ENCODE peak calls at places on chromosomes 13 and 19, in eight cellular contexts. A is naive B cell; L is NCI-H1105; Z is SW 1271; F is neural crest cell; J is stimulated activated CD8-positive, alpha-beta memory T cell treated with anti-CD3 and anti-CD28 coated beads, Interleukin-12 subunit alpha, Interleukin-12 subunit beta, amount 100 ng/mL, for 4 hours; K is stomach; N is astrocyte of the spinal cord. V is an unnamed sample.

GRCh38 chr13:37485766-37486165 is 112.8 kb downstream of the POSTN start:
- DNase-seq in Z (no peak), L (no peak), A (no peak), F (no peak), K (no peak), N (peak; percentile 27), J (no peak), V (no peak)

GRCh38 chr19:31185261-31185660 is 164.0 kb downstream of the TSHZ3 start:
- DNase-seq in J (no peak), K (no peak), L (no peak), F (no peak), Z (no peak), A (no peak), N (no peak), V (no peak)

GRCh38 chr19:14515501-14516047 is 2.6 kb downstream of the DNAJB1 start:
- DNase-seq in N (no peak), K (no peak), J (no peak), L (no peak), F (no peak), A (no peak), Z (no peak), V (no peak)

GRCh38 chr13:76983676-76984075 is 8.2 kb upstream of the CLN5 start:
- DNase-seq in A (no peak), Z (no peak), K (no peak), F (no peak), N (no peak), J (no peak), L (no peak), V (no peak)

GRCh38 chr19:16778796-16779411 is 50.3 kb upstream of the SIN3B start:
- DNase-seq in A (peak; percentile 34), L (peak; percentile 12), Z (no peak), J (peak; percentile 1), K (peak; percentile 37), F (peak; percentile 46), N (peak; percentile 55), V (no peak)

GRCh38 chr19:16945364-16945714 is 56.5 kb downstream of the F2RL3 start:
- DNase-seq in K (no peak), A (no peak), Z (no peak), F (no peak), L (no peak), N (no peak), J (no peak), V (no peak)

GRCh38 chr13:41610426-41610825 is 153.1 kb downstream of the RGCC start:
- DNase-seq in F (no peak), A (no peak), J (no peak), Z (no peak), K (peak; percentile 27), N (peak; percentile 81), L (peak; percentile 28), V (no peak)

GRCh38 chr13:21703846-21704245 is 33.0 kb downstream of the FGF9 start:
- DNase-seq in F (no peak), J (no peak), N (no peak), A (no peak), L (no peak), K (no peak), Z (no peak), V (no peak)

GRCh38 chr19:8635422-8635821 is 5.0 kb downstream of the NFILZ start:
- DNase-seq in F (no peak), N (peak; percentile 52), Z (peak; percentile 69), L (no peak), J (no peak), A (no peak), K (no peak), V (no peak)

GRCh38 chr19:40858109-40858508 is 7.9 kb upstream of the CYP2A6 start:
- DNase-seq in A (no peak), N (no peak), K (no peak), J (no peak), Z (no peak), F (no peak), L (no peak), V (no peak)

GRCh38 chr13:26132756-26133155 is 80.9 kb upstream of the SHISA2 start:
- DNase-seq in A (no peak), Z (no peak), F (no peak), N (no peak), L (no peak), K (no peak), J (no peak), V (peak; percentile 15)

GRCh38 chr13:47215741-47216140 is 318.9 kb upstream of the HTR2A start:
- DNase-seq in F (no peak), Z (peak; percentile 62), J (no peak), K (no peak), A (no peak), N (peak; percentile 94), L (no peak), V (no peak)

GRCh38 chr19:33214621-33215020 is 11.0 kb downstream of the SLC7A10 start:
- DNase-seq in Z (no peak), F (peak; percentile 37), N (peak; percentile 20), A (no peak), L (no peak), K (no peak), J (no peak), V (no peak)

GRCh38 chr19:35342430-35342829 is 5.3 kb upstream of the FFAR1 start:
- DNase-seq in J (no peak), K (no peak), F (no peak), A (no peak), Z (no peak), L (no peak), N (no peak), V (no peak)

GRCh38 chr19:24054044-24054935 is 32.7 kb upstream of the ZNF254 start:
- DNase-seq in J (no peak), F (no peak), A (no peak), Z (peak; percentile 24), K (no peak), N (peak; percentile 89), L (no peak), V (no peak)

GRCh38 chr13:45180713-45181601 is 19.9 kb downstream of the KCTD4 start:
- DNase-seq in L (no peak), A (no peak), J (no peak), N (peak; percentile 32), K (no peak), Z (no peak), F (no peak), V (no peak)

GRCh38 chr13:89267734-89268133 is 1596.6 kb downstream of the SLITRK5 start:
- DNase-seq in K (no peak), L (no peak), F (no peak), J (no peak), N (peak; percentile 62), A (no peak), Z (no peak), V (no peak)

GRCh38 chr13:113651511-113652403 is 6.2 kb downstream of the ATP4B start:
- DNase-seq in Z (no peak), L (no peak), J (no peak), K (peak; percentile 24), A (no peak), F (no peak), N (no peak), V (no peak)

GRCh38 chr13:50712469-50712868 is 131.0 kb downstream of the DLEU7 start:
- DNase-seq in J (no peak), F (no peak), A (no peak), Z (no peak), N (no peak), K (no peak), L (no peak), V (no peak)

GRCh38 chr19:44607049-44607448 is 6.3 kb upstream of the IGSF23 start:
- DNase-seq in N (no peak), F (no peak), K (no peak), L (no peak), J (no peak), A (peak; percentile 6), Z (no peak), V (no peak)

GRCh38 chr13:77372275-77372674 is 45.4 kb upstream of the MYCBP2 start:
- DNase-seq in A (no peak), J (no peak), F (no peak), Z (no peak), K (no peak), N (no peak), L (no peak), V (no peak)

GRCh38 chr19:31304877-31305312 is 44.3 kb downstream of the TSHZ3 start:
- DNase-seq in N (no peak), Z (no peak), A (no peak), F (no peak), K (no peak), J (no peak), L (no peak), V (no peak)

GRCh38 chr13:34358811-34359513 is 541.0 kb downstream of the RFC3 start:
- DNase-seq in K (no peak), N (peak; percentile 82), F (no peak), Z (no peak), L (no peak), A (no peak), J (no peak), V (peak; percentile 45)

GRCh38 chr13:110277357-110277950 is 29.5 kb downstream of the COL4A1 start:
- DNase-seq in Z (no peak), A (no peak), J (no peak), L (no peak), F (no peak), K (no peak), N (no peak), V (no peak)

GRCh38 chr13:109160357-109160756 is 530.9 kb downstream of the MYO16 start:
- DNase-seq in J (no peak), N (no peak), F (no peak), Z (no peak), L (no peak), A (no peak), K (no peak), V (no peak)

GRCh38 chr13:20711301-20712044 is 8.0 kb downstream of the IL17D start:
- DNase-seq in L (no peak), Z (no peak), N (no peak), J (no peak), F (peak; percentile 40), A (no peak), K (no peak), V (no peak)

GRCh38 chr13:25901460-25902376 is 150.1 kb downstream of the SHISA2 start:
- DNase-seq in Z (no peak), F (no peak), N (peak; percentile 79), A (peak; percentile 23), K (no peak), J (no peak), L (no peak), V (no peak)

GRCh38 chr13:94550030-94550738 is 45.8 kb downstream of the TGDS start:
- DNase-seq in J (no peak), A (no peak), N (no peak), L (no peak), K (peak; percentile 39), Z (no peak), F (no peak), V (no peak)

GRCh38 chr19:19354932-19355331 is 34.3 kb downstream of the MAU2 start:
- DNase-seq in J (no peak), K (no peak), Z (no peak), N (no peak), L (no peak), A (no peak), F (no peak), V (no peak)

GRCh38 chr13:59677430-59677829 is 486.3 kb downstream of the DIAPH3 start:
- DNase-seq in J (no peak), Z (no peak), A (no peak), L (no peak), K (no peak), F (no peak), N (no peak), V (no peak)

GRCh38 chr13:49502954-49503353 is 7.2 kb downstream of the PHF11 start:
- DNase-seq in L (no peak), Z (no peak), K (no peak), F (no peak), J (no peak), A (no peak), N (no peak), V (no peak)

GRCh38 chr13:77767413-77767812 is 69.9 kb downstream of the SLAIN1 start:
- DNase-seq in A (no peak), J (no peak), F (no peak), L (no peak), K (no peak), N (no peak), Z (no peak), V (no peak)

GRCh38 chr13:65453982-65454381 is 1776.2 kb downstream of the PCDH9 start:
- DNase-seq in Z (no peak), F (no peak), N (no peak), J (no peak), L (no peak), A (no peak), K (no peak), V (no peak)

GRCh38 chr13:24076124-24076523 is 84.4 kb upstream of the SPATA13 start:
- DNase-seq in J (no peak), F (no peak), Z (no peak), A (no peak), L (no peak), N (no peak), K (peak; percentile 63), V (peak; percentile 41)

V was measured in midbrain.